ENCODE peak calls at places on chromosomes 6 and 20, in ten cellular contexts. A is stimulated activated naive B cell treated with anti-CD40 and anti-IgM and Interleukin-4, amounts not matched to agents 10 μg/mL and 1 μg/mL and 100 μg/mL, for 72 hours; I is ACHN; F is stomach; L is NCI-H69; Z is kidney tubule cell; R is pancreas; J is natural killer cell treated with Interleukin-12 subunit alpha and Interleukin-12 subunit beta and Interleukin-15 and Interleukin-18, amount 100 ng/mL, for 72 hours; P is NCI-H1092; E is GDM1. O is an unnamed sample.

GRCh38 chr20:34510575-34510974 is 5.6 kb upstream of the DYNLRB1 start:
- DNase-seq in F (no peak), I (no peak), L (no peak), A (no peak), P (no peak), E (no peak), R (no peak), J (no peak), Z (no peak), O (no peak)

GRCh38 chr6:28496099-28496779 is 19.4 kb downstream of the GPX6 start:
- DNase-seq in Z (peak; percentile 21), P (peak; percentile 0), E (no peak), I (peak; percentile 22), F (no peak), A (no peak), J (no peak), R (no peak), L (peak; percentile 2), O (no peak)

GRCh38 chr6:169950558-169950957 is 199.1 kb downstream of the ERMARD start:
- DNase-seq in Z (peak; percentile 28), R (no peak), A (no peak), L (peak; percentile 75), I (peak; percentile 9), F (peak; percentile 49), P (peak; percentile 46), J (no peak), E (peak; percentile 24), O (no peak)

GRCh38 chr20:47620808-47621805 is 119.4 kb downstream of the NCOA3 start:
- DNase-seq in R (no peak), J (no peak), Z (peak; percentile 63), F (no peak), E (no peak), P (peak; percentile 6), L (peak; percentile 51), I (peak; percentile 70), A (no peak), O (peak; percentile 17)

GRCh38 chr20:7673841-7674240 is 266.4 kb downstream of the HAO1 start:
- DNase-seq in F (no peak), J (no peak), P (no peak), L (no peak), A (no peak), E (no peak), I (no peak), R (no peak), Z (no peak), O (no peak)

GRCh38 chr6:165766026-165766425 is 103.0 kb upstream of the PDE10A start:
- DNase-seq in Z (no peak), F (no peak), I (no peak), R (no peak), P (no peak), L (no peak), A (no peak), J (no peak), E (no peak), O (no peak)

GRCh38 chr6:109612268-109612667 is 78.7 kb downstream of the AK9 start:
- DNase-seq in F (no peak), J (no peak), I (no peak), P (no peak), E (no peak), A (no peak), Z (no peak), L (peak; percentile 13), R (no peak), O (no peak)

GRCh38 chr6:44264154-44265002 is 973 bp downstream of the NFKBIE start:
- DNase-seq in Z (peak; percentile 42), E (peak; percentile 76), J (peak; percentile 64), F (peak; percentile 56), R (no peak), I (no peak), L (no peak), P (no peak), A (peak; percentile 75), O (no peak)

GRCh38 chr6:35080821-35081425 is 60.2 kb downstream of the TCP11 start:
- DNase-seq in I (no peak), P (no peak), E (no peak), F (no peak), L (no peak), J (peak; percentile 31), R (no peak), Z (no peak), A (no peak), O (peak; percentile 74)

GRCh38 chr6:149484733-149485700 is at the start of gene ZC3H12D:
- DNase-seq in J (no peak), P (no peak), Z (peak; percentile 63), R (no peak), I (peak; percentile 19), A (peak; percentile 79), E (peak; percentile 9), L (peak; percentile 58), F (peak; percentile 59), O (no peak)

GRCh38 chr20:31673943-31674463 is 36.3 kb downstream of the COX4I2 start:
- DNase-seq in J (no peak), P (no peak), F (no peak), Z (no peak), I (no peak), A (no peak), R (no peak), E (no peak), L (no peak), O (no peak)

GRCh38 chr6:125824946-125825786 is 34.4 kb downstream of the NCOA7 start:
- DNase-seq in L (peak; percentile 93), Z (no peak), E (no peak), A (no peak), F (no peak), R (no peak), J (no peak), P (no peak), I (no peak), O (no peak)

GRCh38 chr6:106155219-106155830 is 69.2 kb downstream of the PRDM1 start:
- DNase-seq in A (no peak), L (no peak), F (no peak), R (no peak), I (no peak), E (no peak), J (no peak), Z (no peak), P (no peak), O (no peak)

GRCh38 chr20:59678286-59678685 is 73.9 kb downstream of the PHACTR3 start:
- DNase-seq in J (no peak), R (no peak), I (no peak), E (no peak), L (no peak), A (no peak), P (no peak), F (no peak), Z (no peak), O (no peak)

GRCh38 chr6:85368631-85369030 is 81.3 kb upstream of the NT5E start:
- DNase-seq in P (no peak), F (no peak), R (no peak), J (no peak), I (no peak), E (no peak), L (no peak), Z (no peak), A (no peak), O (no peak)

GRCh38 chr6:168037242-168037641 is 39.8 kb downstream of the KIF25 start:
- DNase-seq in R (no peak), I (no peak), E (no peak), P (no peak), J (no peak), L (no peak), F (no peak), A (no peak), Z (no peak), O (no peak)

GRCh38 chr20:53599910-53600632 is 6.4 kb upstream of the ZNF217 start:
- DNase-seq in R (no peak), F (peak; percentile 11), P (no peak), A (no peak), E (no peak), L (no peak), I (no peak), J (no peak), Z (no peak), O (no peak)

GRCh38 chr6:146697921-146698320 is 99.1 kb downstream of the ADGB start:
- DNase-seq in P (no peak), Z (no peak), R (no peak), L (no peak), J (no peak), F (no peak), A (no peak), E (no peak), I (no peak), O (no peak)

GRCh38 chr20:37346526-37347346 is 796 bp downstream of the SRC start:
- DNase-seq in I (no peak), E (no peak), A (no peak), L (no peak), J (no peak), Z (no peak), P (no peak), R (peak; percentile 53), F (no peak), O (no peak)

GRCh38 chr6:149055195-149055899 is 262.2 kb upstream of the TAB2 start:
- DNase-seq in J (no peak), F (no peak), R (no peak), Z (no peak), P (no peak), I (no peak), A (no peak), E (no peak), L (no peak), O (no peak)

GRCh38 chr20:53611449-53611894 is 17.8 kb upstream of the ZNF217 start:
- DNase-seq in Z (peak; percentile 96), L (no peak), I (peak; percentile 89), P (no peak), R (no peak), F (peak; percentile 25), E (no peak), A (no peak), J (no peak), O (peak; percentile 73)

GRCh38 chr20:36249450-36249849 is 13.2 kb downstream of the AAR2 start:
- DNase-seq in P (no peak), R (no peak), E (no peak), L (no peak), J (no peak), A (no peak), I (no peak), F (no peak), Z (no peak), O (no peak)

O was measured in keratinocyte.